ENCODE peak calls at places on chromosomes 3 and 15, in five cellular contexts. One of them, this sample, is unnamed. For H3K9me2 and H3K79me2, the result is how much of the 10 kb centered on the place peaks cover.

GRCh38 chr15:89662893-89663673 is 7.8 kb upstream of the KIF7 start:
- DNase-seq in PC-3: peak
- DNase-seq in OCI-LY7: no peak
- DNase-seq in Karpas-422: no peak
- DNase-seq in SK-N-SH: no peak
- DNase-seq in this sample: peak

GRCh38 chr3:118808743-118809142 is 225.9 kb downstream of the IGSF11 start:
- DNase-seq in PC-3: no peak
- DNase-seq in OCI-LY7: no peak
- DNase-seq in Karpas-422: no peak
- DNase-seq in SK-N-SH: no peak
- DNase-seq in this sample: no peak

GRCh38 chr3:42666577-42666998 is 13.1 kb downstream of the ZBTB47 start:
- DNase-seq in PC-3: no peak
- DNase-seq in OCI-LY7: no peak
- DNase-seq in Karpas-422: no peak
- DNase-seq in SK-N-SH: peak
- DNase-seq in this sample: no peak

GRCh38 chr3:145983101-145983500 is 177.9 kb downstream of the PLOD2 start:
- DNase-seq in PC-3: no peak
- DNase-seq in OCI-LY7: no peak
- DNase-seq in Karpas-422: no peak
- DNase-seq in SK-N-SH: no peak
- DNase-seq in this sample: no peak

GRCh38 chr15:68415061-68415460 is 16.9 kb downstream of the ITGA11 start:
- DNase-seq in PC-3: no peak
- DNase-seq in OCI-LY7: no peak
- DNase-seq in Karpas-422: no peak
- DNase-seq in SK-N-SH: no peak
- DNase-seq in this sample: no peak

GRCh38 chr15:64629063-64629462 is 146.3 kb downstream of the RBPMS2 start:
- DNase-seq in PC-3: no peak
- DNase-seq in OCI-LY7: no peak
- DNase-seq in Karpas-422: no peak
- DNase-seq in SK-N-SH: no peak
- DNase-seq in this sample: no peak

GRCh38 chr3:99167016-99167415 is 265.5 kb upstream of the DCBLD2 start:
- DNase-seq in PC-3: no peak
- DNase-seq in OCI-LY7: no peak
- DNase-seq in Karpas-422: no peak
- DNase-seq in SK-N-SH: no peak
- DNase-seq in this sample: no peak

GRCh38 chr3:135965506-135966348 is at the start of gene PPP2R3A:
- DNase-seq in PC-3: peak
- DNase-seq in OCI-LY7: peak
- DNase-seq in Karpas-422: no peak
- DNase-seq in SK-N-SH: peak
- DNase-seq in this sample: peak

GRCh38 chr15:93146196-93146595 is 57.2 kb upstream of the RGMA start:
- DNase-seq in PC-3: no peak
- DNase-seq in OCI-LY7: no peak
- DNase-seq in Karpas-422: no peak
- DNase-seq in SK-N-SH: no peak
- DNase-seq in this sample: no peak

GRCh38 chr3:119690043-119690656 is 12.7 kb upstream of the CFAP91 start:
- DNase-seq in PC-3: peak
- DNase-seq in OCI-LY7: peak
- DNase-seq in Karpas-422: no peak
- DNase-seq in SK-N-SH: peak
- DNase-seq in this sample: no peak

GRCh38 chr3:184380210-184380626 is 364 bp downstream of the CHRD start:
- DNase-seq in PC-3: peak
- DNase-seq in OCI-LY7: no peak
- DNase-seq in Karpas-422: no peak
- DNase-seq in SK-N-SH: peak
- DNase-seq in this sample: no peak

GRCh38 chr15:92631721-92632120 is 23.9 kb downstream of the FAM174B start:
- DNase-seq in PC-3: peak
- DNase-seq in OCI-LY7: no peak
- DNase-seq in Karpas-422: peak
- DNase-seq in SK-N-SH: no peak
- DNase-seq in this sample: no peak

GRCh38 chr15:43777293-43777819 is 590 bp upstream of the ELL3 start:
- DNase-seq in PC-3: peak
- DNase-seq in OCI-LY7: peak
- DNase-seq in Karpas-422: peak
- DNase-seq in SK-N-SH: peak
- DNase-seq in this sample: peak

GRCh38 chr15:91165850-91166249 is 65.8 kb downstream of the SV2B start:
- DNase-seq in PC-3: no peak
- DNase-seq in OCI-LY7: no peak
- DNase-seq in Karpas-422: no peak
- DNase-seq in SK-N-SH: no peak
- DNase-seq in this sample: no peak

GRCh38 chr3:157110761-157111238 is 49.1 kb downstream of the CCNL1 start:
- DNase-seq in PC-3: no peak
- DNase-seq in OCI-LY7: no peak
- DNase-seq in Karpas-422: no peak
- DNase-seq in SK-N-SH: no peak
- DNase-seq in this sample: no peak

GRCh38 chr15:82805994-82806406 is at the start of gene FSD2:
- DNase-seq in PC-3: no peak
- DNase-seq in OCI-LY7: peak
- DNase-seq in Karpas-422: peak
- DNase-seq in SK-N-SH: no peak
- DNase-seq in this sample: no peak

GRCh38 chr3:94307588-94307987 is 244.7 kb downstream of the NSUN3 start:
- DNase-seq in PC-3: no peak
- DNase-seq in OCI-LY7: no peak
- DNase-seq in Karpas-422: no peak
- DNase-seq in SK-N-SH: no peak
- DNase-seq in this sample: no peak

GRCh38 chr15:89633585-89633984 is 21.7 kb downstream of the KIF7 start:
- DNase-seq in PC-3: no peak
- DNase-seq in OCI-LY7: no peak
- DNase-seq in Karpas-422: no peak
- DNase-seq in SK-N-SH: no peak
- DNase-seq in this sample: no peak

GRCh38 chr15:58203537-58203936 is 65.4 kb downstream of the AQP9 start:
- DNase-seq in PC-3: no peak
- DNase-seq in OCI-LY7: no peak
- DNase-seq in Karpas-422: no peak
- DNase-seq in SK-N-SH: peak
- DNase-seq in this sample: no peak

GRCh38 chr3:46628980-46629379 is 16.7 kb downstream of the FAM240A start:
- DNase-seq in PC-3: no peak
- DNase-seq in OCI-LY7: no peak
- DNase-seq in Karpas-422: no peak
- DNase-seq in SK-N-SH: no peak
- DNase-seq in this sample: no peak

GRCh38 chr3:166510382-166510781 is 673.2 kb upstream of the BCHE start:
- DNase-seq in PC-3: no peak
- DNase-seq in OCI-LY7: no peak
- DNase-seq in Karpas-422: no peak
- DNase-seq in SK-N-SH: no peak
- DNase-seq in this sample: no peak

GRCh38 chr3:156356537-156357363 is 198.2 kb downstream of the SSR3 start:
- DNase-seq in PC-3: no peak
- DNase-seq in OCI-LY7: no peak
- DNase-seq in Karpas-422: no peak
- DNase-seq in SK-N-SH: no peak
- DNase-seq in this sample: no peak

GRCh38 chr3:13017361-13018038 is 55.7 kb downstream of the IQSEC1 start:
- DNase-seq in PC-3: no peak
- DNase-seq in OCI-LY7: no peak
- DNase-seq in Karpas-422: no peak
- DNase-seq in SK-N-SH: no peak
- DNase-seq in this sample: no peak

GRCh38 chr15:59294574-59294960 is 78.1 kb downstream of the MYO1E start:
- DNase-seq in PC-3: peak
- DNase-seq in OCI-LY7: no peak
- DNase-seq in Karpas-422: no peak
- DNase-seq in SK-N-SH: no peak
- DNase-seq in this sample: peak

GRCh38 chr3:64509216-64509615 is 178.6 kb downstream of the ADAMTS9 start:
- DNase-seq in PC-3: no peak
- DNase-seq in OCI-LY7: no peak
- DNase-seq in Karpas-422: no peak
- DNase-seq in SK-N-SH: no peak
- DNase-seq in this sample: no peak

GRCh38 chr3:3178498-3179328 is 778 bp downstream of the CRBN start:
- DNase-seq in PC-3: no peak
- DNase-seq in OCI-LY7: no peak
- DNase-seq in Karpas-422: no peak
- DNase-seq in SK-N-SH: no peak
- DNase-seq in this sample: no peak

GRCh38 chr3:16793321-16793720 is 91.4 kb upstream of the PLCL2 start:
- DNase-seq in PC-3: no peak
- DNase-seq in OCI-LY7: no peak
- DNase-seq in Karpas-422: no peak
- DNase-seq in SK-N-SH: no peak
- DNase-seq in this sample: no peak

GRCh38 chr3:16784958-16785357 is 99.8 kb upstream of the PLCL2 start:
- DNase-seq in PC-3: no peak
- DNase-seq in OCI-LY7: no peak
- DNase-seq in Karpas-422: no peak
- DNase-seq in SK-N-SH: no peak
- DNase-seq in this sample: no peak

GRCh38 chr3:16789344-16790100 is 95.2 kb upstream of the PLCL2 start:
- DNase-seq in PC-3: no peak
- DNase-seq in OCI-LY7: peak
- DNase-seq in Karpas-422: no peak
- DNase-seq in SK-N-SH: no peak
- DNase-seq in this sample: no peak

GRCh38 chr3:16790432-16791379 is 94.0 kb upstream of the PLCL2 start:
- DNase-seq in PC-3: no peak
- DNase-seq in OCI-LY7: no peak
- DNase-seq in Karpas-422: no peak
- DNase-seq in SK-N-SH: no peak
- DNase-seq in this sample: no peak

GRCh38 chr3:16788440-16789057 is 96.2 kb upstream of the PLCL2 start:
- DNase-seq in PC-3: no peak
- DNase-seq in OCI-LY7: no peak
- DNase-seq in Karpas-422: no peak
- DNase-seq in SK-N-SH: no peak
- DNase-seq in this sample: no peak
- H3K9me2 ChIP-seq in PC-3: under half
- H3K9me2 ChIP-seq in OCI-LY7: under half
- H3K9me2 ChIP-seq in Karpas-422: under half
- H3K9me2 ChIP-seq in SK-N-SH: under half
- H3K9me2 ChIP-seq in this sample: under half

GRCh38 chr3:172059532-172059931 is 20.2 kb downstream of the FNDC3B start:
- DNase-seq in PC-3: no peak
- DNase-seq in OCI-LY7: no peak
- DNase-seq in Karpas-422: no peak
- DNase-seq in SK-N-SH: no peak
- DNase-seq in this sample: no peak
- H3K79me2 ChIP-seq in PC-3: half or more
- H3K79me2 ChIP-seq in OCI-LY7: under half
- H3K79me2 ChIP-seq in Karpas-422: under half
- H3K79me2 ChIP-seq in SK-N-SH: half or more
- H3K79me2 ChIP-seq in this sample: half or more

GRCh38 chr3:41163399-41163798 is 35.9 kb upstream of the CTNNB1 start:
- DNase-seq in PC-3: no peak
- DNase-seq in OCI-LY7: no peak
- DNase-seq in Karpas-422: no peak
- DNase-seq in SK-N-SH: no peak
- DNase-seq in this sample: no peak

GRCh38 chr3:41162981-41163380 is 36.3 kb upstream of the CTNNB1 start:
- DNase-seq in PC-3: no peak
- DNase-seq in OCI-LY7: no peak
- DNase-seq in Karpas-422: no peak
- DNase-seq in SK-N-SH: no peak
- DNase-seq in this sample: no peak

GRCh38 chr3:41162541-41162940 is 36.8 kb upstream of the CTNNB1 start:
- DNase-seq in PC-3: no peak
- DNase-seq in OCI-LY7: no peak
- DNase-seq in Karpas-422: no peak
- DNase-seq in SK-N-SH: no peak
- DNase-seq in this sample: no peak

GRCh38 chr3:41167722-41168497 is 31.4 kb upstream of the CTNNB1 start:
- DNase-seq in PC-3: no peak
- DNase-seq in OCI-LY7: no peak
- DNase-seq in Karpas-422: no peak
- DNase-seq in SK-N-SH: no peak
- DNase-seq in this sample: no peak

GRCh38 chr3:41164776-41165175 is 34.5 kb upstream of the CTNNB1 start:
- DNase-seq in PC-3: no peak
- DNase-seq in OCI-LY7: no peak
- DNase-seq in Karpas-422: no peak
- DNase-seq in SK-N-SH: no peak
- DNase-seq in this sample: no peak
- H3K9me2 ChIP-seq in PC-3: under half
- H3K9me2 ChIP-seq in OCI-LY7: under half
- H3K9me2 ChIP-seq in Karpas-422: under half
- H3K9me2 ChIP-seq in SK-N-SH: under half
- H3K9me2 ChIP-seq in this sample: under half

DNA sequence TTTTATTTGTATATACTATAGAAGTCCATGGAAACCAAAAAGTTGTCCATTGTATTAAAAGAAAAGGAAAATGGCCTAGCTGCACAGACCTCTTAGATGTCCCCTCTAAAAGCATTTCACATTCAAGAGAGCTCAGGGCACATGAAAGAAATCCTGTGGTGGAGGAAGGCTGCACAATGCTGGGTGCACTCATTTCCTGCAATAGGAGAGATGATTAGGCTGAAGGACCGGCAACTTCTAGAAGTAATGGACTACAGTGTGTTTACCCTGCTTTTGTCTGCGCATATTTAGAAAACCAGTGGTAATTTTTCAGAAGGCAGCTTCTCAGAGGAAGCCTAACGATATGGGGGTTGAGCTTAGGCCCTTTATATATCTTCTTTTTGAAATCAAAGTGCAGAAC is 25.4 kb downstream of the PPM1L start:
- DNase-seq in PC-3: no peak
- DNase-seq in OCI-LY7: no peak
- DNase-seq in Karpas-422: no peak
- DNase-seq in SK-N-SH: no peak
- DNase-seq in this sample: no peak
- H3K79me2 ChIP-seq in PC-3: under half
- H3K79me2 ChIP-seq in OCI-LY7: under half
- H3K79me2 ChIP-seq in Karpas-422: under half
- H3K79me2 ChIP-seq in SK-N-SH: under half
- H3K79me2 ChIP-seq in this sample: under half

DNA sequence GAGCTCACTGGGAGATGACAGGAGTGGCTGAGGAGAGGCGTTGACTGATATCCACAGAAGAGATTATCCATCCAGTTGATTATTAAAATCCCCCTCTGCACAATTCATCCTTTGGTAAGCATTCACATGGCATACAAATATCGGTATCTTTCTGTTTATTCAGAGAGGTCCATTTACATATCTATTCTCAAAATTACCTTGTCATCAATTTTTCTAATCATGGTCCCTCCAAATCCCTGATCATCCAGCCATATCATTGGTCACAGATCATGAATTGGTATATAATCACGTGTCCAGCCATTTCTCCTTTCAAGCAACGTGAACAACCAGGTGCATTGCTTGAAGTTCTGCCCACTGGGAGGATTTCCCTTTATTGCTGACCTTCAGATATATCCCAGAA is 1321.0 kb downstream of the ROBO2 start:
- DNase-seq in PC-3: no peak
- DNase-seq in OCI-LY7: no peak
- DNase-seq in Karpas-422: no peak
- DNase-seq in SK-N-SH: no peak
- DNase-seq in this sample: no peak
- H3K9me2 ChIP-seq in PC-3: under half
- H3K9me2 ChIP-seq in OCI-LY7: under half
- H3K9me2 ChIP-seq in Karpas-422: under half
- H3K9me2 ChIP-seq in SK-N-SH: under half
- H3K9me2 ChIP-seq in this sample: under half

This sample was measured in PC-9.